ENCODE peak calls at places on chromosomes 13 and 19, in eight cellular contexts. Y is naive thymus-derived CD8-positive, alpha-beta T cell; F is activated T-cell treated with anti-CD3 and anti-CD28 coated beads, Interleukin-2, amount 50 U/mL, for 72 hours; M is stromal cell of bone marrow; Z is iPS-NIHi11; T is ELR; N is iris pigment epithelial cell; P is heart right ventricle. X is an unnamed sample.

GRCh38 chr19:33674575-33675367 is 53.0 kb downstream of the CHST8 start:
- DNase-seq in Y (no peak), F (no peak), M (no peak), Z (no peak), T (no peak), N (no peak), P (no peak), X (no peak)

GRCh38 chr13:106230450-106230849 is 305.0 kb downstream of the EFNB2 start:
- DNase-seq in Y (no peak), F (no peak), M (no peak), Z (no peak), T (peak), N (peak), P (no peak), X (no peak)

GRCh38 chr13:49633687-49634086 is 5.4 kb downstream of the ARL11 start:
- DNase-seq in Y (no peak), F (no peak), M (no peak), Z (no peak), T (no peak), N (no peak), P (no peak), X (no peak)

GRCh38 chr19:30799854-30800755 is 427.9 kb downstream of the ZNF536 start:
- DNase-seq in Y (no peak), F (peak), M (no peak), Z (peak), T (no peak), N (no peak), P (peak), X (no peak)

GRCh38 chr19:45168767-45169351 is 8.1 kb upstream of the NKPD1 start:
- DNase-seq in Y (no peak), F (no peak), M (no peak), Z (no peak), T (no peak), N (no peak), P (no peak), X (no peak)

GRCh38 chr19:31253816-31254551 is 95.3 kb downstream of the TSHZ3 start:
- DNase-seq in Y (no peak), F (no peak), M (no peak), Z (no peak), T (no peak), N (peak), P (no peak), X (no peak)

GRCh38 chr13:46179576-46180368 is 2.2 kb downstream of the LCP1 start:
- DNase-seq in Y (peak), F (peak), M (no peak), Z (no peak), T (no peak), N (no peak), P (peak), X (peak)

GRCh38 chr19:43290568-43291359 is 21.4 kb upstream of the PSG9 start:
- DNase-seq in Y (peak), F (peak), M (no peak), Z (no peak), T (no peak), N (peak), P (no peak), X (no peak)

GRCh38 chr13:91369432-91369831 is 21.9 kb downstream of the MIR17HG start:
- DNase-seq in Y (no peak), F (peak), M (no peak), Z (no peak), T (peak), N (peak), P (no peak), X (no peak)

GRCh38 chr19:52602931-52603330 is 32.8 kb downstream of the ZNF701 start:
- DNase-seq in Y (no peak), F (no peak), M (no peak), Z (no peak), T (peak), N (no peak), P (no peak), X (no peak)

GRCh38 chr13:112779856-112780604 is 90.2 kb downstream of the ATP11A start:
- DNase-seq in Y (no peak), F (no peak), M (no peak), Z (no peak), T (peak), N (peak), P (no peak), X (no peak)

GRCh38 chr13:74325106-74325505 is 190.9 kb upstream of the KLF12 start:
- DNase-seq in Y (no peak), F (no peak), M (peak), Z (no peak), T (peak), N (peak), P (peak), X (no peak)

GRCh38 chr19:36213793-36214387 is 575 bp downstream of the ZNF565 start:
- DNase-seq in Y (no peak), F (peak), M (peak), Z (no peak), T (peak), N (peak), P (peak), X (no peak)

GRCh38 chr13:111346281-111346680 is 25.8 kb downstream of the TEX29 start:
- DNase-seq in Y (no peak), F (no peak), M (no peak), Z (no peak), T (no peak), N (no peak), P (no peak), X (no peak)

GRCh38 chr13:66751691-66752090 is 478.4 kb downstream of the PCDH9 start:
- DNase-seq in Y (no peak), F (no peak), M (no peak), Z (no peak), T (no peak), N (no peak), P (no peak), X (no peak)

GRCh38 chr13:44800626-44801025 is 188.6 kb downstream of the NUFIP1 start:
- DNase-seq in Y (no peak), F (no peak), M (no peak), Z (no peak), T (no peak), N (no peak), P (no peak), X (no peak)

GRCh38 chr19:5936308-5936980 is 22.4 kb downstream of the CAPS start:
- DNase-seq in Y (no peak), F (no peak), M (no peak), Z (no peak), T (no peak), N (no peak), P (no peak), X (no peak)

GRCh38 chr13:109818891-109819290 is 32.5 kb upstream of the IRS2 start:
- DNase-seq in Y (no peak), F (no peak), M (no peak), Z (no peak), T (peak), N (no peak), P (no peak), X (no peak)

GRCh38 chr19:57888494-57889231 is at the start of gene ZNF814:
- DNase-seq in Y (peak), F (peak), M (peak), Z (peak), T (peak), N (peak), P (peak), X (peak)

X was measured in activated gamma-delta T cell treated with Interleukin-2 at 50 U/mL for 16 hours.